ENCODE peak calls at places on chromosomes 6 and 20, in four cellular contexts. E, F, T and R are unnamed samples.

GRCh38 chr6:26224940-26225847 is 138.0 kb downstream of the HFE start:
- DNase-seq in E (no peak), F (no peak), T (peak), R (peak)

GRCh38 chr6:87277123-87277522 is 45.3 kb upstream of the SMIM8 start:
- DNase-seq in E (no peak), F (no peak), T (no peak), R (peak)

GRCh38 chr6:13445744-13446115 is 41.7 kb downstream of the GFOD1 start:
- DNase-seq in E (no peak), F (no peak), T (no peak), R (no peak)

GRCh38 chr20:49956689-49957443 is 20.7 kb downstream of the RNF114 start:
- DNase-seq in E (no peak), F (no peak), T (no peak), R (no peak)

GRCh38 chr6:111551521-111552231 is 54.0 kb downstream of the TRAF3IP2 start:
- DNase-seq in E (no peak), F (no peak), T (no peak), R (peak)

GRCh38 chr6:89118931-89119330 is 1.1 kb upstream of the SRSF12 start:
- DNase-seq in E (no peak), F (no peak), T (no peak), R (no peak)

GRCh38 chr6:163490826-163491577 is 76.5 kb downstream of the QKI start:
- DNase-seq in E (no peak), F (no peak), T (peak), R (no peak)

GRCh38 chr20:39294137-39294725 is 332.1 kb downstream of the DHX35 start:
- DNase-seq in E (no peak), F (no peak), T (no peak), R (no peak)

GRCh38 chr20:59181936-59182335 is 18.3 kb downstream of the ZNF831 start:
- DNase-seq in E (no peak), F (no peak), T (no peak), R (no peak)

GRCh38 chr6:149128489-149129145 is 188.9 kb upstream of the TAB2 start:
- DNase-seq in E (no peak), F (no peak), T (no peak), R (no peak)

GRCh38 chr6:100453701-100454521 is 10.8 kb downstream of the SIM1 start:
- DNase-seq in E (peak), F (no peak), T (no peak), R (peak)

GRCh38 chr6:15320683-15321082 is 74.8 kb downstream of the JARID2 start:
- DNase-seq in E (no peak), F (no peak), T (no peak), R (peak)

GRCh38 chr6:1267057-1267732 is 44.7 kb upstream of the FOXQ1 start:
- DNase-seq in E (no peak), F (peak), T (peak), R (no peak)

GRCh38 chr20:39641423-39641822 is 679.3 kb downstream of the DHX35 start:
- DNase-seq in E (no peak), F (no peak), T (no peak), R (no peak)

GRCh38 chr6:169223006-169223405 is 30.6 kb downstream of the THBS2 start:
- DNase-seq in E (no peak), F (no peak), T (no peak), R (no peak)

GRCh38 chr6:96460052-96460700 is 61.4 kb upstream of the UFL1 start:
- DNase-seq in E (no peak), F (no peak), T (no peak), R (no peak)

GRCh38 chr6:152716322-152716721 is 18.6 kb downstream of the MYCT1 start:
- DNase-seq in E (no peak), F (no peak), T (no peak), R (no peak)

GRCh38 chr20:63552481-63553249 is 1.3 kb upstream of the FNDC11 start:
- DNase-seq in E (no peak), F (no peak), T (no peak), R (no peak)

GRCh38 chr6:93894521-93894920 is 475.2 kb upstream of the EPHA7 start:
- DNase-seq in E (no peak), F (no peak), T (peak), R (no peak)

GRCh38 chr6:142846883-142847287 is 98.1 kb downstream of the HIVEP2 start:
- DNase-seq in E (no peak), F (peak), T (peak), R (peak)

DNA sequence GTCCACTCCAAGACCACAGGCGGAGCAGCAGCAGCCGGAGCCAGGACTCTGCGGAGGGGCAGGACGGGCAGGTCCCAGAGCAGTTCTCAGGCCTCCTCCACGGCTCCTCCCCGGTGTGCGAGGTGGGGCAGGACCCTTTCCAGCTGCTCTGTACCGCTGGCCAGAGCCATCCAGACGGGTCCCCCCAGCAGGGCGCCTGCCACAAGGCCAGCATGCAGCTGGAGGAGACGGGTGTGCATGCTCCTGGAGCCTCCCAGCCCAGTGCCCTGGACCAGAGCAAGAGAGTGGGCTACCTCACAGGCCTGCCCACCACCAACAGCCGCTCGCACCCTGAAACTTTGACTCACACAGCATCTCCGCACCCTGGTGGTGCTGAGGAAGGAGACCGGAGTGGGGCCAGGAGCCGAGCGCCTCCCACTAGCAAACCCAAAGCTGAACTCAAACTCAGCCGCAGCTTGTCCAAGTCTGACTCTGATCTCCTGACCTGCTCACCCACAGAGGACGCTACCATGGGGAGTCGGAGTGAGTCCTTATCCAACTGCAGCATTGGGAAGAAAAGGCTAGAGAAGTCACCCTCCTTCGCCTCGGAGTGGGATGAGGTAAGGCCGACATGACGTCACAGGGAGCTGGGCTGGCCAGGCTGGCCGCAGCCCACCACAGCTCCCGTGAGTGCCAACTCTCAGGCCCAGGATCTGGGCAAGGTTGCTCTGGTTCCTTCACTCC is 123.5 kb downstream of the TCP11 start:
- DNase-seq in E (no peak), F (no peak), T (peak), R (no peak)
- TF ChIP-seq CTCF in E (no peak), F (peak), T (no peak), R (no peak)

DNA sequence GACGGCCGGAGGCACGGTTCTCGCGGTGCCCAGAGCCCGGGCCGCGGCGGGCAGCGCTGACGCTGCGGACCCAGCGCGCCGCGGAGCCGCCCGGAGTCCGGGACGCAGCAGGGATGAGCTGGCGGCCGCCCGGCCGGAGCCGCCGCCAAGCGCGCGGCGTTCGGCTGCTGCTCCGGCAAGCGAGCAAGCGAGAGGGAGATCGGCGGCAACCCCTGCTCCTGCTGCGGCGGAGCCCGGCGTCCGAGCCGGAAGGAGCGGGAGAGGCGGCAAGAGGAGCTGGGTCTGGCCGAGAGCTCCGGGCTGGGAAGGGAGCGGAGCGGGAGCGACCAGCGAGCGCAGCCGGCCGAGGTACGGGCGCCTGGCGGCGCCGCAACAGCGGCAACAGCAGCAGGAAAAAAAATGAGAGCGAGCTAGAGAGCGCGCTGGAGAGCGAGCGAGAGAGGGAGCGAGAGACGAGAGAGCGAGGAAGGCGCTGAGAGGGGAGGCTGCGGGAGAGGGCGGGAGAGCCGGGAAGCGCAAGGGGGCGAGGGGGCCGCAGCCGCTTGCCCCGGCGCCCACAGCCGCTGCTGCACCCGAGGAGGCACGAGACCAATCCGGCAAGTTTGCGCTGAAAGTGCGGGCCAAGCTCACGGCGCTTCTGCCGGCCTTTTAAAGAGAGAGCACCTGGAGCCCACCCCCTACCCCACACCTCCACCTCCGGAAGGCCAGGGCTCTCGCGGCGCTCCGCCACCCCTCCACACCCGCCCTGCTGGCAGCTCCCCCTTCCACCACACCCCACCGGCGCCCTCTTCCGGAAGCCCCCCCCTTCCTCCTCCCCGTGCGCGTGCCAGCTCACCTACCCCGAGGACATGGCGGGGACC is 496 bp downstream of the GRM4 start:
- DNase-seq in E (peak), F (no peak), T (peak), R (no peak)
- TF ChIP-seq CTCF in E (no peak), F (no peak), T (no peak), R (no peak)

GRCh38 chr20:23133560-23133998 is 47.5 kb upstream of the CD93 start:
- DNase-seq in E (no peak), F (no peak), T (no peak), R (no peak)

GRCh38 chr20:23132930-23133559 is 46.9 kb upstream of the CD93 start:
- DNase-seq in E (peak), F (no peak), T (no peak), R (no peak)

GRCh38 chr20:23138226-23138625 is 52.1 kb upstream of the CD93 start:
- DNase-seq in E (no peak), F (no peak), T (no peak), R (no peak)

GRCh38 chr20:23136893-23137745 is 51.0 kb upstream of the CD93 start:
- DNase-seq in E (no peak), F (no peak), T (no peak), R (no peak)

DNA sequence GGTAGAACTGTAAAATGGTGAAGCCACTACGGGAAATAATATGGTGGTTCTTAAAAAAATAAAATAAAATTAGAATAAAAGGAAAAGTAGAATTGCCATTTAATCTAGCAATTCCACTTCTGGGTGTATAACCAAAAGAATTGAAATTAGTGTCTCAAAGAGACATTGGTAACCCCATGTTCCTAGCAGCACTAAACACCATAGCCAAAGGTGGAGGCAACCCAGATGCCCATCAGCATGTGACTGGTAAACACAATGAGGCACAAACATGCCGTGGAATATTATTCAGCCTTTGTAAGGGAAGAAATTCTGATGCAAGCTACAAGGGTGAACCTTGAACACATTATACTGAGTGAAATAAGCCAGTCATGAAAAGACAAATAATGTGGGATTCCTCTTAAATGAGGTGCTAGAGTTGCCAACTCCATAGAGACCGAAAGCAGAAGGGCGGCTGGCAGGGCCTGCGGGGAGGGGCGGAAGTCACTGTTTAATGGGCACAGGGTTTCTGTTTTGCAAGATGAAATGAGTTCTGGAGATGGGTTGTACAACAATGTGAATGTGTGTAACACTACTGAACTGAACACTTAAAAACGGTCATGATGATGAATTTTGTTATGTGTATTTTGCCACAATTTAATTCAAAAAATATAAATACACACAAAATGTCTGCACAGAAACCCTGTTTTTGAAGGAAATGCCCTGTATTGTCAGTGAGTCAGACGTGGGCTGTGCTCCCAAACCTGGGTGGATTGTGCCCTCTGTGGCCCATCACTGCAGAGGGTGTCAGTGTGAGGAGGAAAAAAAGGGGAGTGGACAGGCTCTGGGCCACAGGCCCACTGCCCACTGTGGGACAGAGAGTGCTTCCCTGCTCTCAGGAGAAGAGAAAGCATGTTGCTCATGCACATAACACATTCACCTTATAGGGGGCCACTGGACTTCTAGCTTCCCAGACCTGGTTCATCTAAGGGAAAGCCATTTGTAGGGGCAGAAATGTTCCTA is 49.6 kb upstream of the CD93 start:
- DNase-seq in E (no peak), F (no peak), T (no peak), R (no peak)
- TF ChIP-seq CTCF in E (no peak), F (no peak), T (no peak), R (no peak)

GRCh38 chr6:40395066-40395697 is 192.0 kb downstream of the LRFN2 start:
- DNase-seq in E (no peak), F (no peak), T (no peak), R (no peak)
- TF ChIP-seq CTCF in E (no peak), F (no peak), T (no peak), R (no peak)

GRCh38 chr6:123716506-123716905 is 79.8 kb upstream of the TRDN start:
- DNase-seq in E (no peak), F (no peak), T (no peak), R (no peak)

DNA sequence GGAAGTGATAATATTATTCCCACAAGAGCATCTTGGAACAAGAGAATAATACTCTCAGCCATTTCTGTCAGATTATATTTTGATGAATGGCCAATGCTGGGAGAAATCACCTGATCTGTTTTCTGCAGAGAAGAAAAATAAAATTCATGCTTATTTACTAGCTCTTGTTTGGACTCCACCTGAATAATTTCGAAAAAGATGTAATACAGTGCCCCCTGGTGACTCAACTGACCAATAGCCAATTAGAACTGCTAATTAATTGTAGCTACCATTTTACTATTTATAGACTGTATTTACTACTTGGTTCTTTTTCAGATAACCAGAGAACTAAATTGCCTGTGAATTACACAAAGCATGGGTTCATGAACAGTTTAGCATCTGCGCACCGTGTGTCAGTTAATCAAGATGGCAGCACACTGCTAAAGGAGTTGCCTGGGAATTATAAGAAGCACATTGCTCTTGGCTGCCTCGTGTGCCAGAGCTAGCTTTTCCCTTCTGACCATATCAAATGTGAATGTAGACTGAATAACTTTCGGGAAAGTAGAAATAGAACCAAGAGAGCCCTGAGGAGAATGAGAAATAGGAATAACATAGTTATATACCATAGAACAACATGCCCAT is 78.6 kb upstream of the TRDN start:
- DNase-seq in E (peak), F (no peak), T (peak), R (no peak)
- TF ChIP-seq CTCF in E (peak), F (no peak), T (peak), R (peak)

GRCh38 chr6:39314273-39314790 is at the start of gene KCNK17:
- DNase-seq in E (peak), F (no peak), T (no peak), R (no peak)

GRCh38 chr6:39310542-39310941 is 3.7 kb downstream of the KCNK17 start:
- DNase-seq in E (no peak), F (no peak), T (no peak), R (no peak)

GRCh38 chr6:39312912-39313525 is 1.2 kb downstream of the KCNK17 start:
- DNase-seq in E (no peak), F (no peak), T (no peak), R (no peak)

GRCh38 chr6:39317256-39317655 is 3.0 kb upstream of the KCNK17 start:
- DNase-seq in E (no peak), F (no peak), T (no peak), R (no peak)

DNA sequence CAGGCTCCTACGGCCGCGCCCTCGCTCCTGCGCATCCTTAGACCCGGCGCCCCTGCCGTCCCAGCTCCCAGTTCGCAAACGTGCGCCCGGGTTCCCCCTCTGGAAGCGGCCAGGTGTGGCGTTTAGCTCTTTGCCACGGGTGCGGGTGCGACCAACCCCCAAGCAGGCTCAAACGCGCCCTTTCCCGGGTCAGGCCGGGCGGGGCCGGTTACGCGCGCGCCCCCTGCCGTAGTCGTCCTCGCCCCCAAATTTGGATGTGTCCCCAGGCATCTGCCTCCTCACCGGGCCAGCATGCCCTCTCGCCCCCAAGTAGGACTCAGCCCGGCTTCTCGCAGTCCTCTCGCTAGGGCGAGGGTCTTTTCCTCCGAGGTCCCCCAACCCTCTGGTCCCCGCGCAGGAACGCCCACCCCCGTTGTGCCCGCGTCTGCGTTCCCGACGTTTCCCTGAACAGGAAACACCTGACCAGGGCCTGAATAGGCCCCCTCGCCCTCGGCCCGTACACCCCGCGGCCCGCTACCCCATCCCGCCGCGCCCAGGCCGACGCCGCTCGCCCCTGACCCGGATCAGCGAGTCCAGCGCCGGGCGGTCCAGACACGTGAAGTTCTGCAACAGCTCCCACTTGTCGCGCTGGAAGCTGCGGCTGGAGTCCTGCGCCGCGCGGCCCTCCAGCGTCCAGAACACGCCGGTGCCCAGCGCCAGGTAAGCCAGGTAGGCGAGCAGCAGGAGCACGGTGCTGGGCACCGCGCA is 520 bp downstream of the KCNK17 start:
- DNase-seq in E (peak), F (no peak), T (no peak), R (no peak)
- TF ChIP-seq CTCF in E (no peak), F (no peak), T (no peak), R (no peak)

GRCh38 chr20:10626896-10627295 is 46.9 kb downstream of the JAG1 start:
- DNase-seq in E (no peak), F (no peak), T (no peak), R (no peak)

GRCh38 chr20:10634190-10634589 is 39.6 kb downstream of the JAG1 start:
- DNase-seq in E (no peak), F (no peak), T (no peak), R (no peak)

GRCh38 chr20:10633708-10634107 is 40.1 kb downstream of the JAG1 start:
- DNase-seq in E (no peak), F (no peak), T (no peak), R (no peak)

GRCh38 chr20:10632681-10633509 is 40.9 kb downstream of the JAG1 start:
- DNase-seq in E (no peak), F (no peak), T (no peak), R (no peak)

DNA sequence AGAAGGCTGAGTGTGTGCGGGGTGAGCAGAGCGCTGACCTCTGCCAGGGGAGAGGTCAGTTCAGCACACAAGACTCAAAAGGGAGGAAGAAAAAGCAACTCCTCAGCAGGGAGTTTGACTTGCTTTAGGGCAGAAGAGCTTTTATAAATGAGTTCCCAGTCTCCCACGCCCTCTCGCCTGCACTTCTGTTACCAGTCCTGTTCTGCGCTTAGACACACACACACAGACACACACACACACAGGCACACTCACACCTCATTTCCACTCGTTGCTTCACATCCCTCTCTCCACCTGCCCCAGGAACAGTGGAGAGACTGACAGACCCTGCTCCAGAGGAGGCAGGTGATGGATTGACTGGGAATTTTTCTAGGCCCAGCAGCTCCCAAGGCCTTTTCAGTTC is 43.9 kb downstream of the JAG1 start:
- DNase-seq in E (no peak), F (no peak), T (no peak), R (no peak)
- TF ChIP-seq CTCF in E (no peak), F (no peak), T (no peak), R (no peak)